ENCODE peak calls at places on chromosomes 7 and 10, in four cellular contexts. P, I, W and R are unnamed samples.

GRCh38 chr10:19572056-19572455 is 244.2 kb upstream of the PLXDC2 start:
- DNase-seq in P (no peak), I (no peak), W (no peak), R (no peak)

GRCh38 chr10:14648936-14649335 is 125.8 kb downstream of the FAM107B start:
- DNase-seq in P (peak; percentile 7), I (no peak), W (no peak), R (no peak)

GRCh38 chr7:54864718-54865117 is 105.7 kb upstream of the SEC61G start:
- DNase-seq in P (no peak), I (no peak), W (no peak), R (no peak)

GRCh38 chr7:8436965-8437364 is 3.6 kb downstream of the NXPH1 start:
- DNase-seq in P (no peak), I (peak; percentile 55), W (no peak), R (no peak)

GRCh38 chr10:68721673-68721963 is 579 bp downstream of the CCAR1 start:
- DNase-seq in P (no peak), I (no peak), W (no peak), R (no peak)

GRCh38 chr7:157813741-157814661 is 477.2 kb downstream of the DNAJB6 start:
- DNase-seq in P (no peak), I (no peak), W (peak; percentile 38), R (no peak)

GRCh38 chr7:4792537-4793126 is 17.2 kb downstream of the AP5Z1 start:
- DNase-seq in P (no peak), I (peak; percentile 23), W (peak; percentile 88), R (no peak)

GRCh38 chr7:5711419-5711818 is 70.0 kb downstream of the RNF216 start:
- DNase-seq in P (no peak), I (no peak), W (no peak), R (no peak)

GRCh38 chr7:152411389-152411788 is 24.4 kb downstream of the KMT2C start:
- DNase-seq in P (no peak), I (no peak), W (no peak), R (no peak)

GRCh38 chr10:48442809-48443177 is 136.3 kb downstream of the MAPK8 start:
- DNase-seq in P (no peak), I (no peak), W (peak; percentile 43), R (no peak)

GRCh38 chr7:23055582-23056178 is 41.8 kb upstream of the HYCC1 start:
- DNase-seq in P (peak; percentile 39), I (peak; percentile 83), W (no peak), R (peak; percentile 39)

GRCh38 chr10:110868981-110869380 is 2.7 kb upstream of the PDCD4 start:
- DNase-seq in P (no peak), I (peak; percentile 71), W (no peak), R (no peak)

GRCh38 chr7:41065663-41066062 is 637.2 kb downstream of the INHBA start:
- DNase-seq in P (peak; percentile 84), I (no peak), W (peak; percentile 86), R (no peak)

GRCh38 chr10:34346516-34347150 is 468.5 kb downstream of the PARD3 start:
- DNase-seq in P (no peak), I (no peak), W (no peak), R (no peak)

GRCh38 chr7:4683884-4684565 is 1.9 kb downstream of the FOXK1 start:
- DNase-seq in P (peak; percentile 30), I (peak; percentile 60), W (peak; percentile 93), R (no peak)

GRCh38 chr7:67758551-67758950 is 761.9 kb downstream of the TYW1 start:
- DNase-seq in P (no peak), I (no peak), W (no peak), R (no peak)

DNA sequence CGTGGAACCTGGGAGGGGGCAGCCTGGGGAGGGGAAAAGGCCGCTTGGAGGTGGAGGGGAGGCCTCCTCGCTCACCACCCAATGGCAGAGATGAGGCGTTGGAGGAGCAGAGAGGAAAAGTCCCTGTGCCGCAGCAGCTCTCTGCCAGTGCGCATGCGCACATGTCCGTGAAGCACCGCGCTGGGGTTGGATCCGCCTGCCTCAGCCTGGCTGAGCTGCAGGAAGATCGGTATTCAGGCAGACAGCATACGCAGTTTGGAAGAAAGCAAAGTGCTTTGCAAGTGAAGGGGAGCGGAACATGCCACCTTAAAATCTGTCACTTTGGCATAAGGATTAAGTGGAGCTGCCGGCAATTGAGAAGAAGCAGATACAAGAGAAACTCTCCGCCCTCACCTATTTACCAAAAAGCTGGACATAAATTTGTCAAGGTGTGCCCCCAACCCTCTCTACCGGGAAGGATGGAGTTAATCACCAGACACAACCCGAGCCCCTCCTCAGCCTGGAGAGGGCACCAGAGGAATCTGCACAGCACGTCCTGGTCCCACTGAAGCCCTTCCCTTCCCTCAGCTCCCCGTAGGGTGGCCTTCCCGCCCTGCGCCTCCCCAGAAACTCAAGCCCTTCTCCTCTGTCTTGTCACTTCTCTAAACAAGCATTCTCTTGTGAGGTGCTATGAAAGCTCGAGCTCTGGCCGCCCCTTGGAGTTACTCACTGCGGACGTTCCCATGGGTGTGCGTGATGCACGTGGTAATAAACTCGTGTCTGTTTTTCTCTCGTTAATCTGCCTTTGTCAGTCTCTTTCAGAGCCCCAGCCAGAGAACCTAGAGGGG is 32.2 kb upstream of the TMEM72 start:
- DNase-seq in P (peak; percentile 80), I (peak; percentile 74), W (peak; percentile 95), R (peak; percentile 85)
- H3K4me3 ChIP-seq in P (peak overlapping the region; percentile 35), I (peak overlapping the region; percentile 64), W (peak overlapping the region; percentile 59), R (peak overlapping the region; percentile 40)

GRCh38 chr7:97405842-97406241 is 288.3 kb downstream of the SDHAF3 start:
- DNase-seq in P (no peak), I (no peak), W (no peak), R (no peak)

GRCh38 chr7:97401398-97401797 is 283.9 kb downstream of the SDHAF3 start:
- DNase-seq in P (no peak), I (no peak), W (no peak), R (no peak)

GRCh38 chr7:97409346-97409745 is 291.8 kb downstream of the SDHAF3 start:
- DNase-seq in P (no peak), I (no peak), W (no peak), R (no peak)

DNA sequence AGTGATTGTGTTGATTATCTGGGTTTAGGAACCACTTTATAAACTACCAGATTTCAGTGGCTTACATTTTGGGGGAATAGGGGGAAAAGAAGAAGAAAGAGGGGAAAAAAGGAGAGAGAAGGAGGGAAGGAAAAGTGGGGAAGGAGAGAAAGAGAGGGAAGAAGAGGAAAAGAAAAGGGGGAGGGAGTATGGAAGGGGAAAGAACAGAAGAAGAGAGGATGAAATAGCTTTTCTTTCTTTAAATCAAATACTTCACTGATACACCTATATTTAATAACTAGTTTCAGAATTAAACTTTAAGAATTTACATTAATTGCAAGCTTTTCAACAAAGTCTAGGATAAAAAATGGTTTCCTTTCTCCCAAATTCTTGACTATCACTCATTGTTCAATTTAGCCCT is 289.6 kb downstream of the SDHAF3 start:
- DNase-seq in P (no peak), I (no peak), W (no peak), R (no peak)
- H3K27ac ChIP-seq in P (no peak overlapping the region), I (no peak overlapping the region), W (no peak overlapping the region), R (no peak overlapping the region)

GRCh38 chr10:27482984-27483956 is 20.8 kb upstream of the RAB18 start:
- DNase-seq in P (no peak), I (no peak), W (no peak), R (no peak)
- H3K4me3 ChIP-seq in P (peak overlapping the region; percentile 8), I (no peak overlapping the region), W (no peak overlapping the region), R (no peak overlapping the region)

GRCh38 chr7:137836113-137836509 is 10.7 kb downstream of the DGKI start:
- DNase-seq in P (no peak), I (no peak), W (no peak), R (no peak)
- H3K27ac ChIP-seq in P (no peak overlapping the region), I (no peak overlapping the region), W (no peak overlapping the region), R (peak overlapping the region; percentile 10)

DNA sequence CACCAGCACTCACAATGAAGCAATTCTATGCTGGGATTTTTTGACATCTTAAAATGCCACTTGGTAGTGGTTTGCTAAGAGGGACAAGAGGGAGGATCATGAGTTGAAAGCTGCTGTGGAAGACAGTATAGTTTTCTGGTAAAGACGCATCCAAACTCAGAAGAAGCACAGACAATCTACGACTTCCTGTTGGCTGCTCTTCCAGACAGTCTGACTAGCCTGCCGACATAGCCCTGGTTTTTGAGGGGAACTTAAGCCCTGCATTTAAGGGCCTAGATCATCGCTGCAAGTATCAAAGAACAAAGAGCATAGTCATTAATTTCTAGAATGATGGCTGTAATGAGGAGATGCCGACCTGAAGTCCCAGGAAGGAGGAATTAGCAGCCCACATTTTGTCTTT is 99.9 kb upstream of the IKZF1 start:
- DNase-seq in P (no peak), I (peak; percentile 57), W (no peak), R (no peak)
- H3K4me3 ChIP-seq in P (no peak overlapping the region), I (no peak overlapping the region), W (no peak overlapping the region), R (no peak overlapping the region)

DNA sequence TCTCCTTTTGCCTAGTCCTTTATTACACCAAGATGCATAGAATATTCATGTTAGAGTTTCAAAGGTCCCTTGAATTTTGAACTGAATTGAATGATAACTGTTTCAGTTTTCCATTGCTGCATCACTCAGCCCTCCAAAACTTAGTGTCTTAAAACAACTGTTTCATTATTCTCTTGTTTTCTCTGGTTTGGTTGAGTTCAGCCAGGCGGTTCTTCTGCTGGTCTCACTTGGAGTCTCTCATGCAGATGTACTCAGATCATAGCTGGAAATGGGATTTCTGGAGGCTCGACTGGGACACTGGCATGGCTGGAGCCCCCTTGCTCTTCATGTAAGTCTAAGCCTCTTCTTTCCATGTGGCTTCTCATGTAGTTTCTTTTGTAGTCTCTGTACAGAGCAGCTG is 107.2 kb upstream of the MKI67 start:
- DNase-seq in P (no peak), I (no peak), W (no peak), R (no peak)
- H3K27ac ChIP-seq in P (no peak overlapping the region), I (no peak overlapping the region), W (no peak overlapping the region), R (no peak overlapping the region)

GRCh38 chr10:132066186-132066585 is 440 bp downstream of the JAKMIP3 start:
- DNase-seq in P (no peak), I (no peak), W (no peak), R (peak; percentile 62)

GRCh38 chr10:132065491-132066105 is at the start of gene JAKMIP3:
- DNase-seq in P (peak; percentile 62), I (no peak), W (no peak), R (peak; percentile 74)

GRCh38 chr10:132064082-132064755 is 1.5 kb upstream of the JAKMIP3 start:
- DNase-seq in P (no peak), I (no peak), W (no peak), R (peak; percentile 75)

GRCh38 chr10:132063432-132063831 is 2.3 kb upstream of the JAKMIP3 start:
- DNase-seq in P (no peak), I (no peak), W (no peak), R (peak; percentile 73)

DNA sequence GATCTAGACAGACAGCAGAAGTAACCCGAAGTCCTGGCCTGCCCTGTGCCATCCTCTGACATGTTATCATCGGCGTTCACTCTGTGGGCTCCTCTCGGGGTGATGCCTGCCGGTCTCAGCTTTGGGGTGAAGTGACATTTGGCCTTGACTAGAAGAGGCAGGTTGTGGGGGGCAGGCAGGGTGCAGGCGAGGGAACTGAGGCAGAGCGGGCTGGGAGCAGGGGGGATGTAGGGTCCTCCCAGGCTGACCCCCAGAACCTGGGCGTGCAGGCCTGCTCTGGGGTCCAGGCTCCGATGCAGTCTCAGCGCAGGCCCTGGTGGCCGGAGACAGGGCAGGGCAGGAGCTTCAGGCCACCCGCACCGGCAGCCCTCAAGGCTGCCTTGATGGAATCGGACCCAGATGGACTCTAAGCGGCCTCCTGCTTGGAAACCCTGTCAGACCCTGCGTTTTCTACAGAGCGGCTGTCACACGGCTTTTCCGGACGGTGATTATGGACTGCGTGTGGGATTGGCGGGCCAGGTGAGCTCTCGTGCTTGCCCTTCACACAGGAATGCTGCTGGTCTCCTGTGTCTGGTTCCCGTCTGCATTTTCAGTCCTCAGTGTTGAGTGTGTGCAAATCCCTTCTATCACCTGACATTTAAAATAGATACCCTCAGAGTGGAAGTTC is 842 bp upstream of the JAKMIP3 start:
- DNase-seq in P (no peak), I (no peak), W (no peak), R (no peak)
- H3K4me3 ChIP-seq in P (peak overlapping the region; percentile 36), I (no peak overlapping the region), W (peak overlapping the region; percentile 88), R (peak overlapping the region; percentile 77)

GRCh38 chr7:139909379-139910050 is 80.5 kb downstream of the TBXAS1 start:
- DNase-seq in P (no peak), I (no peak), W (no peak), R (no peak)
- H3K27ac ChIP-seq in P (no peak overlapping the region), I (no peak overlapping the region), W (no peak overlapping the region), R (no peak overlapping the region)